ENCODE peak calls at places on chromosomes 6 and 20, in eight cellular contexts. One of them, this sample, is unnamed.

GRCh38 chr20:33183292-33183691 is 15.3 kb downstream of the BPIFA2 start:
- DNase-seq in psoas muscle: no peak
- DNase-seq in naive thymus-derived CD4-positive, alpha-beta T cell: no peak
- DNase-seq in colonic mucosa: no peak
- DNase-seq in HL-60: no peak
- DNase-seq in cardiac muscle cell: no peak
- DNase-seq in left ventricle myocardium inferior: no peak
- DNase-seq in breast epithelium: no peak
- DNase-seq in this sample: no peak

GRCh38 chr6:90110971-90111370 is 185.7 kb downstream of the BACH2 start:
- DNase-seq in psoas muscle: no peak
- DNase-seq in naive thymus-derived CD4-positive, alpha-beta T cell: peak; percentile 68
- DNase-seq in colonic mucosa: no peak
- DNase-seq in HL-60: no peak
- DNase-seq in cardiac muscle cell: no peak
- DNase-seq in left ventricle myocardium inferior: no peak
- DNase-seq in breast epithelium: no peak
- DNase-seq in this sample: no peak

GRCh38 chr6:82045965-82046756 is 201.4 kb downstream of the IBTK start:
- DNase-seq in psoas muscle: no peak
- DNase-seq in naive thymus-derived CD4-positive, alpha-beta T cell: no peak
- DNase-seq in colonic mucosa: no peak
- DNase-seq in HL-60: no peak
- DNase-seq in cardiac muscle cell: no peak
- DNase-seq in left ventricle myocardium inferior: no peak
- DNase-seq in breast epithelium: no peak
- DNase-seq in this sample: no peak

GRCh38 chr6:105882071-105882803 is 203.9 kb upstream of the PRDM1 start:
- DNase-seq in psoas muscle: no peak
- DNase-seq in naive thymus-derived CD4-positive, alpha-beta T cell: no peak
- DNase-seq in colonic mucosa: no peak
- DNase-seq in HL-60: no peak
- DNase-seq in cardiac muscle cell: no peak
- DNase-seq in left ventricle myocardium inferior: no peak
- DNase-seq in breast epithelium: no peak
- DNase-seq in this sample: no peak

GRCh38 chr6:12037803-12038202 is 25.7 kb downstream of the HIVEP1 start:
- DNase-seq in psoas muscle: no peak
- DNase-seq in naive thymus-derived CD4-positive, alpha-beta T cell: peak; percentile 40
- DNase-seq in colonic mucosa: no peak
- DNase-seq in HL-60: peak; percentile 31
- DNase-seq in cardiac muscle cell: no peak
- DNase-seq in left ventricle myocardium inferior: no peak
- DNase-seq in breast epithelium: no peak
- DNase-seq in this sample: no peak

GRCh38 chr6:109671721-109672120 is 19.3 kb downstream of the AK9 start:
- DNase-seq in psoas muscle: no peak
- DNase-seq in naive thymus-derived CD4-positive, alpha-beta T cell: no peak
- DNase-seq in colonic mucosa: no peak
- DNase-seq in HL-60: no peak
- DNase-seq in cardiac muscle cell: no peak
- DNase-seq in left ventricle myocardium inferior: no peak
- DNase-seq in breast epithelium: no peak
- DNase-seq in this sample: no peak

GRCh38 chr6:74115674-74116073 is 419.7 kb downstream of the CD109 start:
- DNase-seq in psoas muscle: no peak
- DNase-seq in naive thymus-derived CD4-positive, alpha-beta T cell: no peak
- DNase-seq in colonic mucosa: no peak
- DNase-seq in HL-60: no peak
- DNase-seq in cardiac muscle cell: no peak
- DNase-seq in left ventricle myocardium inferior: no peak
- DNase-seq in breast epithelium: no peak
- DNase-seq in this sample: no peak

GRCh38 chr20:49595811-49596545 is 28.0 kb upstream of the PTGIS start:
- DNase-seq in psoas muscle: peak; percentile 64
- DNase-seq in naive thymus-derived CD4-positive, alpha-beta T cell: no peak
- DNase-seq in colonic mucosa: no peak
- DNase-seq in HL-60: no peak
- DNase-seq in cardiac muscle cell: no peak
- DNase-seq in left ventricle myocardium inferior: no peak
- DNase-seq in breast epithelium: no peak
- DNase-seq in this sample: no peak

GRCh38 chr20:53751394-53752368 is 158.0 kb upstream of the ZNF217 start:
- DNase-seq in psoas muscle: no peak
- DNase-seq in naive thymus-derived CD4-positive, alpha-beta T cell: peak; percentile 60
- DNase-seq in colonic mucosa: no peak
- DNase-seq in HL-60: peak; percentile 86
- DNase-seq in cardiac muscle cell: peak; percentile 2
- DNase-seq in left ventricle myocardium inferior: no peak
- DNase-seq in breast epithelium: no peak
- DNase-seq in this sample: no peak

GRCh38 chr20:24989162-24989561 is 3.4 kb downstream of the APMAP start:
- DNase-seq in psoas muscle: peak; percentile 26
- DNase-seq in naive thymus-derived CD4-positive, alpha-beta T cell: no peak
- DNase-seq in colonic mucosa: peak; percentile 7
- DNase-seq in HL-60: peak; percentile 84
- DNase-seq in cardiac muscle cell: no peak
- DNase-seq in left ventricle myocardium inferior: no peak
- DNase-seq in breast epithelium: no peak
- DNase-seq in this sample: no peak

DNA sequence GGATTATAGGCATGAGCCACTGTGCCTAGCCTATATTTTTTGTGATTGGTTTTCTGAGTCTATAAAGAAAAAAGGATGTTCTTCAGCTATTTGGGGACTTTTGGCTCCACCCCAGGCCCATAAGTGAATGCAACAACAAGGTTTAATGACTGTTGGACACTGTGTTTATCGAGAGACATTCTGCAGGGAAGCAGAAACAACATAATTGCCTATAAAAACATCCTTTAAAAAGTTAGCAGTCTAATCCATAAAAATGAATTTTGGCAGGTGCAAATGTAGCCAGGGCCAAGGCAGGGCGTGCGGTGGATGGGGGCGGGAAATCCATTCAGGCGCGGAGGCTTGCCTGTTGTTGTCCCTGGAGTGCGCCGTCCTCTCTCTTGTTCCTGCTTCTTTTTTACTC is 99.3 kb downstream of the PAX1 start:
- DNase-seq in psoas muscle: no peak
- DNase-seq in naive thymus-derived CD4-positive, alpha-beta T cell: no peak
- DNase-seq in colonic mucosa: no peak
- DNase-seq in HL-60: no peak
- DNase-seq in cardiac muscle cell: no peak
- DNase-seq in left ventricle myocardium inferior: no peak
- DNase-seq in breast epithelium: no peak
- DNase-seq in this sample: no peak
- H3K4me3 ChIP-seq in psoas muscle: no peak overlapping the region
- H3K4me3 ChIP-seq in naive thymus-derived CD4-positive, alpha-beta T cell: no peak overlapping the region
- H3K4me3 ChIP-seq in colonic mucosa: no peak overlapping the region
- H3K4me3 ChIP-seq in HL-60: no peak overlapping the region
- H3K4me3 ChIP-seq in cardiac muscle cell: no peak overlapping the region
- H3K4me3 ChIP-seq in left ventricle myocardium inferior: no peak overlapping the region
- H3K4me3 ChIP-seq in breast epithelium: no peak overlapping the region
- H3K4me3 ChIP-seq in this sample: no peak overlapping the region

DNA sequence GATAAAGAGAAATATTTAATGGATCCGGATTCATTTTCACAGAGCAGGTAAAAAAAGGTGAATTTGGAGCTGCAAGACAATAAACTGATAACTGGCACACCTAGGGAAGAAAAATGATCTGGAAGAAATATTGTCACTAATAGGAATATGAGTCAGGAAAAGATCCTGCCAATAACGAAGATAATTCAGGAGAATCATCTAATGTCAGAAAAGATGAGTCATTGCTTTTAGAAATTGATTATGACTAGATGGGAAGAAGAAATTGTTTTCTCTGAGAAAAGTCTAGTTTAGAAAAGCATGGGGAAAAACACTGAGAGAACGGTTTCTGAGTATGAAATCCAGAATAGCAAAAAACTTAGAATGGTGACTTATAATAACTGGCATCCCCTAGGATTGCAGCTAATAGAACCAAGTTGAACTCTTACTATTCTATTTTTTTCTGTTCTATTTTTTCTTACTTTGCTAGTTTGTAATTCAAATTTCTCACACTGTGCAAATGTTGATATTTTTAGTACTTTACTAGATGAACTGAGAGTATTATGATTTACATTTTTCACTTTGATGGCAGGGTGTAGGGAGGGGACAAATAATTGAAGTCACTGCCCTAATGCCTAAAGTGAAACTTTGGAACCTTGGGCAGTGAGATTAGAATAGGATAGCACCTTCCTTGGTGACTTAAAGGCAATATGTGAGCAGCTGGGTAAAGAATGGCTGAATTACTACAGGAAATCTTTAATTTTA is 38.2 kb upstream of the SUPT3H start:
- DNase-seq in psoas muscle: no peak
- DNase-seq in naive thymus-derived CD4-positive, alpha-beta T cell: no peak
- DNase-seq in colonic mucosa: no peak
- DNase-seq in HL-60: no peak
- DNase-seq in cardiac muscle cell: no peak
- DNase-seq in left ventricle myocardium inferior: no peak
- DNase-seq in breast epithelium: no peak
- DNase-seq in this sample: no peak
- H3K27me3 ChIP-seq in psoas muscle: peaks cover 62% of the 10 kb centered on the region
- H3K27me3 ChIP-seq in naive thymus-derived CD4-positive, alpha-beta T cell: peaks cover 3% of the 10 kb centered on the region
- H3K27me3 ChIP-seq in colonic mucosa: peaks cover 12% of the 10 kb centered on the region
- H3K27me3 ChIP-seq in HL-60: no peaks in the 10 kb centered on the region
- H3K27me3 ChIP-seq in cardiac muscle cell: peaks cover 51% of the 10 kb centered on the region
- H3K27me3 ChIP-seq in left ventricle myocardium inferior: peaks cover 77% of the 10 kb centered on the region
- H3K27me3 ChIP-seq in breast epithelium: peaks cover 19% of the 10 kb centered on the region
- H3K27me3 ChIP-seq in this sample: peaks cover 34% of the 10 kb centered on the region

DNA sequence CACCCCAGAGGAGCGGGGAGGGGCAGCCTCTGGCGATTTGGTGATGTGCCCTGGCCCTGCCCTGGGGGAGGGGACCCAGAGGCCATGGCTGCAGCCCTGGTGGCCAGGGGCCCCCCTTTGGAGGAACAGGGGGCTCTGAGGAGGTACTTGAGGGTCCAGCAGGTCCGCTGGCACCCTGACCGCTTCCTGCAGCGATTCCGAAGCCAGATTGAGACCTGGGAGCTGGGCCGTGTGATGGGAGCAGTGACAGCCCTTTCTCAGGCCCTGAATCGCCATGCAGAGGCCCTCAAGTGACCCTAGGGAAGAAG is 10.9 kb downstream of the NFKBIL1 start:
- DNase-seq in psoas muscle: no peak
- DNase-seq in naive thymus-derived CD4-positive, alpha-beta T cell: no peak
- DNase-seq in colonic mucosa: no peak
- DNase-seq in HL-60: no peak
- DNase-seq in cardiac muscle cell: no peak
- DNase-seq in left ventricle myocardium inferior: no peak
- DNase-seq in breast epithelium: no peak
- DNase-seq in this sample: no peak
- H3K27ac ChIP-seq in psoas muscle: peak overlapping the region; percentile 41
- H3K27ac ChIP-seq in naive thymus-derived CD4-positive, alpha-beta T cell: peak overlapping the region; percentile 57
- H3K27ac ChIP-seq in colonic mucosa: peak overlapping the region; percentile 36
- H3K27ac ChIP-seq in HL-60: peak overlapping the region; percentile 92
- H3K27ac ChIP-seq in cardiac muscle cell: no peak overlapping the region
- H3K27ac ChIP-seq in left ventricle myocardium inferior: peak overlapping the region; percentile 81
- H3K27ac ChIP-seq in breast epithelium: peak overlapping the region; percentile 38
- H3K27ac ChIP-seq in this sample: peak overlapping the region; percentile 73

GRCh38 chr20:51594206-51594998 is 51.9 kb upstream of the NFATC2 start:
- DNase-seq in psoas muscle: no peak
- DNase-seq in naive thymus-derived CD4-positive, alpha-beta T cell: no peak
- DNase-seq in colonic mucosa: no peak
- DNase-seq in HL-60: no peak
- DNase-seq in cardiac muscle cell: no peak
- DNase-seq in left ventricle myocardium inferior: no peak
- DNase-seq in breast epithelium: no peak
- DNase-seq in this sample: no peak
- H3K4me3 ChIP-seq in psoas muscle: no peak overlapping the region
- H3K4me3 ChIP-seq in naive thymus-derived CD4-positive, alpha-beta T cell: no peak overlapping the region
- H3K4me3 ChIP-seq in colonic mucosa: no peak overlapping the region
- H3K4me3 ChIP-seq in HL-60: no peak overlapping the region
- H3K4me3 ChIP-seq in cardiac muscle cell: no peak overlapping the region
- H3K4me3 ChIP-seq in left ventricle myocardium inferior: peak overlapping the region; percentile 12
- H3K4me3 ChIP-seq in breast epithelium: no peak overlapping the region
- H3K4me3 ChIP-seq in this sample: no peak overlapping the region

DNA sequence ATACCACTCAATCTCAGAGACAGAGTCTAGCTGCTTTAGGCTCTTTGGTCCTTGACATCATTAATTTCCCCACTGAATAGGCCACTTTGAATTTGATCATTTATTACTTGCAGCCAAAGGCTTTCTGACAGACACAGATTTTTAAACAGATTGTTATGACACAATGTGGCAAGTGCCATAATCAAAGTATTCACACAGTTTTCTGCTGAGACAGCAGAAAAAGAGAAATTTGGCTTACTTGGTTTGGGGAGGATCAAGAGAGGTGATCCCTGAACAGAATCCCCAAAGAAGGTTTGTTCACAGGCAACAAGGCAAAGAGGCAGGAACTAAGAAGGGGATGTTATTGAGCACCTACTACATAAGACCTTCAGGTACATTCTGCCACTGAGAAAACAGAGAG is 138.0 kb upstream of the TOP1 start:
- DNase-seq in psoas muscle: no peak
- DNase-seq in naive thymus-derived CD4-positive, alpha-beta T cell: no peak
- DNase-seq in colonic mucosa: no peak
- DNase-seq in HL-60: no peak
- DNase-seq in cardiac muscle cell: no peak
- DNase-seq in left ventricle myocardium inferior: no peak
- DNase-seq in breast epithelium: no peak
- DNase-seq in this sample: no peak
- H3K27me3 ChIP-seq in psoas muscle: no peaks in the 10 kb centered on the region
- H3K27me3 ChIP-seq in naive thymus-derived CD4-positive, alpha-beta T cell: no peaks in the 10 kb centered on the region
- H3K27me3 ChIP-seq in colonic mucosa: no peaks in the 10 kb centered on the region
- H3K27me3 ChIP-seq in HL-60: no peaks in the 10 kb centered on the region
- H3K27me3 ChIP-seq in cardiac muscle cell: no peaks in the 10 kb centered on the region
- H3K27me3 ChIP-seq in left ventricle myocardium inferior: peaks cover 8% of the 10 kb centered on the region
- H3K27me3 ChIP-seq in breast epithelium: no peaks in the 10 kb centered on the region
- H3K27me3 ChIP-seq in this sample: peaks cover 4% of the 10 kb centered on the region

This sample was measured in upper lobe of right lung.